ENCODE peak calls at places on chromosomes 11 and 22, in ten cellular contexts. One of them, this sample, is unnamed.

GRCh38 chr11:118929496-118930151 is 3.9 kb upstream of the BCL9L start:
- DNase-seq in RWPE2: peak; percentile 93
- DNase-seq in hepatocyte: peak; percentile 93
- DNase-seq in kidney epithelial cell: no peak
- DNase-seq in spleen: peak; percentile 92
- DNase-seq in SK-N-SH: peak; percentile 88
- DNase-seq in GM06990: peak; percentile 69
- DNase-seq in natural killer cell: peak; percentile 64
- DNase-seq in heart left ventricle: peak; percentile 90
- DNase-seq in omental fat pad: no peak
- DNase-seq in this sample: no peak

GRCh38 chr11:11635456-11635855 is 13.7 kb upstream of the GALNT18 start:
- DNase-seq in spleen: no peak
- DNase-seq in natural killer cell: no peak
- DNase-seq in RWPE2: no peak
- DNase-seq in GM06990: no peak
- DNase-seq in heart left ventricle: no peak
- DNase-seq in hepatocyte: no peak
- DNase-seq in SK-N-SH: no peak
- DNase-seq in kidney epithelial cell: no peak
- DNase-seq in omental fat pad: no peak
- DNase-seq in this sample: no peak

GRCh38 chr11:46461461-46461927 is 69.9 kb upstream of the CHRM4 start:
- DNase-seq in GM06990: no peak
- DNase-seq in hepatocyte: no peak
- DNase-seq in RWPE2: no peak
- DNase-seq in SK-N-SH: no peak
- DNase-seq in omental fat pad: no peak
- DNase-seq in spleen: no peak
- DNase-seq in heart left ventricle: no peak
- DNase-seq in natural killer cell: no peak
- DNase-seq in kidney epithelial cell: no peak
- DNase-seq in this sample: no peak

GRCh38 chr11:75189911-75190310 is 39.0 kb downstream of the SLCO2B1 start:
- DNase-seq in spleen: no peak
- DNase-seq in GM06990: no peak
- DNase-seq in heart left ventricle: peak; percentile 30
- DNase-seq in kidney epithelial cell: no peak
- DNase-seq in RWPE2: no peak
- DNase-seq in natural killer cell: no peak
- DNase-seq in hepatocyte: no peak
- DNase-seq in omental fat pad: no peak
- DNase-seq in SK-N-SH: no peak
- DNase-seq in this sample: no peak

GRCh38 chr11:2526808-2527381 is 82.1 kb downstream of the KCNQ1 start:
- DNase-seq in hepatocyte: peak; percentile 39
- DNase-seq in kidney epithelial cell: no peak
- DNase-seq in omental fat pad: peak; percentile 22
- DNase-seq in RWPE2: peak; percentile 56
- DNase-seq in natural killer cell: peak; percentile 15
- DNase-seq in spleen: peak; percentile 92
- DNase-seq in heart left ventricle: peak; percentile 51
- DNase-seq in SK-N-SH: no peak
- DNase-seq in GM06990: peak; percentile 60
- DNase-seq in this sample: no peak

GRCh38 chr11:121807051-121807450 is 309.0 kb downstream of the BLID start:
- DNase-seq in natural killer cell: no peak
- DNase-seq in RWPE2: no peak
- DNase-seq in hepatocyte: no peak
- DNase-seq in heart left ventricle: no peak
- DNase-seq in SK-N-SH: peak; percentile 16
- DNase-seq in GM06990: no peak
- DNase-seq in omental fat pad: no peak
- DNase-seq in spleen: no peak
- DNase-seq in kidney epithelial cell: no peak
- DNase-seq in this sample: no peak

GRCh38 chr11:84319853-84320252 is 1033.7 kb upstream of the CCDC90B start:
- DNase-seq in omental fat pad: no peak
- DNase-seq in spleen: no peak
- DNase-seq in natural killer cell: no peak
- DNase-seq in kidney epithelial cell: no peak
- DNase-seq in GM06990: no peak
- DNase-seq in heart left ventricle: no peak
- DNase-seq in RWPE2: no peak
- DNase-seq in SK-N-SH: peak; percentile 52
- DNase-seq in hepatocyte: no peak
- DNase-seq in this sample: no peak

GRCh38 chr11:3000032-3000961 is 8.2 kb upstream of the NAP1L4 start:
- DNase-seq in SK-N-SH: peak; percentile 88
- DNase-seq in natural killer cell: no peak
- DNase-seq in kidney epithelial cell: no peak
- DNase-seq in omental fat pad: no peak
- DNase-seq in spleen: no peak
- DNase-seq in hepatocyte: peak; percentile 47
- DNase-seq in RWPE2: no peak
- DNase-seq in GM06990: no peak
- DNase-seq in heart left ventricle: peak; percentile 71
- DNase-seq in this sample: no peak

DNA sequence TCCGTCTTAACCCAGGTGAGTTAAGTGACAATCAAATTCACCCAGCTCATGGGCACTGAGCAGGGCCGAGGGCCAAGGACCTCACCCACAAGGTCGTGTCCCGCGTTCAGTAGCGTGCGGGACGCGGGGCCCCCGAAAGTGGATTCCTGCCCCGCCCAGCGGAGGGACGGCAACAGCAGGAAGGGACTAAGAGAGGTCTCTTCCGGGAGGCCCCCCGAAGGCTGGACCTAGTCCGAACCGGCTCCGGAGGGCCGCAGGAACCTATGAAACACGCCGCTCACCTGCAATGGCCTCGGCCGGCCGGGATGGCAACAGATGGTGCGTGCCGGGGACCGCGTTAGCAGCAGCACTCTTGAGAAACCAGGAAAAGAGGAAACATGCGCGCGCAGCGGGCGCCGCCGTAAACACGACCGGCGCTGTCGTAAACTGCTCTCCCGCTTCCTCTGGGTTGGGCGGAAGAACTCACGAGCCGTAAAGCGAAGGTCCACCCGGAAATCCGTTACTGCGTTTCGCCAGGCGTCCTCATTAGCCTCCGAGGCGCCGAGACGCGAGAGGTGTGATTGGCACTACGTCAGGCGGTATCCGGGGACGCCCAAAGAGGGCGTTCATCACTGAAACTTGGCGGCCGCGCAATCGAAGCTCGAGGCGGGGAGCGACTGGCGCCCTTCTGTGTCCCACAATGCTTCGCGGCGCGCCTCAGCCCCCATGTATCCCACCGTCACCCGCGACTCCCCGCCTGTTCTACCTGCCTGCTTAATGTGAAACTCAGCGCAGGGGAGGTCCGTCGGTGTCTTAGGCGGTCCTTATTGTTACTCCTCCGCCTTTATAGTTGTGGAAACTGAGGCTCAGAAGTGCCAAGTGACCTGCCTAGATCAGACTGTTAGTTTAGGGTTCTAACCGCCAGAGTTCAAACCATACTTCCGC is at the start of gene EIF3D:
- DNase-seq in SK-N-SH: peak; percentile 91
- DNase-seq in hepatocyte: peak; percentile 99
- DNase-seq in GM06990: peak; percentile 100
- DNase-seq in RWPE2: peak; percentile 99
- DNase-seq in natural killer cell: peak; percentile 99
- DNase-seq in kidney epithelial cell: peak; percentile 99
- DNase-seq in heart left ventricle: peak; percentile 98
- DNase-seq in omental fat pad: peak; percentile 93
- DNase-seq in spleen: peak; percentile 100
- DNase-seq in this sample: no peak
- TF ChIP-seq CTCF in SK-N-SH: no peak
- TF ChIP-seq CTCF in hepatocyte: no peak
- TF ChIP-seq CTCF in GM06990: no peak
- TF ChIP-seq CTCF in RWPE2: peak; percentile 5
- TF ChIP-seq CTCF in natural killer cell: no peak
- TF ChIP-seq CTCF in kidney epithelial cell: no peak
- TF ChIP-seq CTCF in heart left ventricle: peak; percentile 7
- TF ChIP-seq CTCF in omental fat pad: no peak
- TF ChIP-seq CTCF in spleen: peak; percentile 52
- TF ChIP-seq CTCF in this sample: no peak

GRCh38 chr11:8794677-8795103 is 112.1 kb downstream of the RPL27A start:
- DNase-seq in hepatocyte: peak; percentile 75
- DNase-seq in natural killer cell: no peak
- DNase-seq in heart left ventricle: no peak
- DNase-seq in SK-N-SH: no peak
- DNase-seq in RWPE2: no peak
- DNase-seq in kidney epithelial cell: no peak
- DNase-seq in GM06990: no peak
- DNase-seq in omental fat pad: no peak
- DNase-seq in spleen: no peak
- DNase-seq in this sample: no peak
- TF ChIP-seq CTCF in hepatocyte: peak; percentile 47
- TF ChIP-seq CTCF in natural killer cell: no peak
- TF ChIP-seq CTCF in heart left ventricle: peak; percentile 45
- TF ChIP-seq CTCF in SK-N-SH: peak; percentile 27
- TF ChIP-seq CTCF in RWPE2: peak; percentile 21
- TF ChIP-seq CTCF in kidney epithelial cell: no peak
- TF ChIP-seq CTCF in GM06990: peak; percentile 44
- TF ChIP-seq CTCF in omental fat pad: no peak
- TF ChIP-seq CTCF in spleen: peak; percentile 44
- TF ChIP-seq CTCF in this sample: peak; percentile 27

GRCh38 chr11:217704-218103 is 10.2 kb downstream of the RIC8A start:
- DNase-seq in spleen: no peak
- DNase-seq in heart left ventricle: no peak
- DNase-seq in kidney epithelial cell: no peak
- DNase-seq in GM06990: no peak
- DNase-seq in SK-N-SH: no peak
- DNase-seq in omental fat pad: no peak
- DNase-seq in natural killer cell: no peak
- DNase-seq in hepatocyte: no peak
- DNase-seq in RWPE2: no peak
- DNase-seq in this sample: no peak

GRCh38 chr11:214083-214482 is 6.6 kb downstream of the RIC8A start:
- DNase-seq in hepatocyte: no peak
- DNase-seq in heart left ventricle: no peak
- DNase-seq in GM06990: no peak
- DNase-seq in omental fat pad: no peak
- DNase-seq in spleen: no peak
- DNase-seq in natural killer cell: no peak
- DNase-seq in kidney epithelial cell: no peak
- DNase-seq in SK-N-SH: no peak
- DNase-seq in RWPE2: no peak
- DNase-seq in this sample: no peak

GRCh38 chr11:213111-213510 is 5.6 kb downstream of the RIC8A start:
- DNase-seq in hepatocyte: no peak
- DNase-seq in kidney epithelial cell: no peak
- DNase-seq in heart left ventricle: no peak
- DNase-seq in RWPE2: no peak
- DNase-seq in spleen: no peak
- DNase-seq in omental fat pad: no peak
- DNase-seq in natural killer cell: no peak
- DNase-seq in GM06990: no peak
- DNase-seq in SK-N-SH: no peak
- DNase-seq in this sample: no peak

GRCh38 chr11:216081-216974 is 8.8 kb downstream of the RIC8A start:
- DNase-seq in kidney epithelial cell: no peak
- DNase-seq in heart left ventricle: no peak
- DNase-seq in SK-N-SH: no peak
- DNase-seq in omental fat pad: no peak
- DNase-seq in RWPE2: no peak
- DNase-seq in hepatocyte: no peak
- DNase-seq in GM06990: no peak
- DNase-seq in spleen: no peak
- DNase-seq in natural killer cell: no peak
- DNase-seq in this sample: no peak

GRCh38 chr11:215581-216037 is 8.1 kb downstream of the RIC8A start:
- DNase-seq in RWPE2: no peak
- DNase-seq in omental fat pad: no peak
- DNase-seq in SK-N-SH: no peak
- DNase-seq in hepatocyte: no peak
- DNase-seq in heart left ventricle: no peak
- DNase-seq in spleen: no peak
- DNase-seq in natural killer cell: no peak
- DNase-seq in kidney epithelial cell: no peak
- DNase-seq in GM06990: no peak
- DNase-seq in this sample: no peak
- TF ChIP-seq CTCF in RWPE2: no peak
- TF ChIP-seq CTCF in omental fat pad: no peak
- TF ChIP-seq CTCF in SK-N-SH: no peak
- TF ChIP-seq CTCF in hepatocyte: no peak
- TF ChIP-seq CTCF in heart left ventricle: no peak
- TF ChIP-seq CTCF in spleen: no peak
- TF ChIP-seq CTCF in natural killer cell: no peak
- TF ChIP-seq CTCF in kidney epithelial cell: no peak
- TF ChIP-seq CTCF in GM06990: no peak
- TF ChIP-seq CTCF in this sample: no peak

GRCh38 chr22:20758688-20759087 is 15.2 kb upstream of the SERPIND1 start:
- DNase-seq in SK-N-SH: peak; percentile 30
- DNase-seq in hepatocyte: no peak
- DNase-seq in heart left ventricle: no peak
- DNase-seq in natural killer cell: no peak
- DNase-seq in kidney epithelial cell: no peak
- DNase-seq in spleen: no peak
- DNase-seq in RWPE2: no peak
- DNase-seq in omental fat pad: no peak
- DNase-seq in GM06990: no peak
- DNase-seq in this sample: no peak
- TF ChIP-seq CTCF in SK-N-SH: no peak
- TF ChIP-seq CTCF in hepatocyte: no peak
- TF ChIP-seq CTCF in heart left ventricle: no peak
- TF ChIP-seq CTCF in natural killer cell: no peak
- TF ChIP-seq CTCF in kidney epithelial cell: peak; percentile 6
- TF ChIP-seq CTCF in spleen: no peak
- TF ChIP-seq CTCF in RWPE2: no peak
- TF ChIP-seq CTCF in omental fat pad: no peak
- TF ChIP-seq CTCF in GM06990: peak; percentile 18
- TF ChIP-seq CTCF in this sample: peak; percentile 15